ENCODE peak calls at places on chromosomes 16 and 17, in six cellular contexts. B, J, X, Q, E and H are unnamed samples. For H3K36me3, the result is how much of the 10 kb centered on the place peaks cover.

GRCh38 chr16:67163164-67163902 is 1.2 kb upstream of the HSF4 start:
- DNase-seq in E (peak), Q (peak), J (peak), B (peak), X (no peak), H (no peak)

GRCh38 chr16:79805621-79806020 is 205.1 kb upstream of the MAF start:
- DNase-seq in Q (no peak), J (no peak), X (no peak), B (peak), E (no peak), H (no peak)

GRCh38 chr17:59423137-59423703 is 91.8 kb downstream of the YPEL2 start:
- DNase-seq in J (no peak), E (peak), X (no peak), Q (no peak), B (peak), H (no peak)

GRCh38 chr17:17379197-17379991 is 76.2 kb downstream of the NT5M start:
- DNase-seq in B (peak), E (peak), X (peak), J (no peak), Q (no peak), H (no peak)

GRCh38 chr17:40218006-40218739 is 931 bp upstream of the WIPF2 start:
- DNase-seq in E (no peak), X (no peak), J (no peak), Q (no peak), B (no peak), H (no peak)

GRCh38 chr16:24580665-24581064 is 41.3 kb downstream of the RBBP6 start:
- DNase-seq in J (no peak), E (peak), B (peak), Q (no peak), X (no peak), H (no peak)

GRCh38 chr16:10039220-10040096 is 142.8 kb downstream of the GRIN2A start:
- DNase-seq in X (no peak), B (peak), E (no peak), Q (no peak), J (peak), H (no peak)

GRCh38 chr17:77264617-77265230 is 124.0 kb downstream of the SEC14L1 start:
- DNase-seq in J (no peak), B (no peak), X (no peak), Q (no peak), E (no peak), H (no peak)

GRCh38 chr17:37438141-37438540 is 31.5 kb downstream of the TADA2A start:
- DNase-seq in Q (no peak), E (no peak), B (no peak), J (no peak), X (no peak), H (no peak)

GRCh38 chr16:649646-650045 is 481 bp downstream of the WDR90 start:
- DNase-seq in E (no peak), Q (no peak), B (no peak), X (peak), J (no peak), H (no peak)

GRCh38 chr17:68623811-68624210 is 22.6 kb upstream of the FAM20A start:
- DNase-seq in J (no peak), X (no peak), B (no peak), Q (no peak), E (no peak), H (no peak)

GRCh38 chr16:22898874-22899348 is 84.9 kb downstream of the HS3ST2 start:
- DNase-seq in B (peak), Q (peak), X (peak), E (peak), J (peak), H (peak)

GRCh38 chr16:8569650-8570338 is 20.5 kb downstream of the TMEM114 start:
- DNase-seq in B (no peak), X (no peak), E (no peak), J (no peak), Q (no peak), H (no peak)

GRCh38 chr16:8572919-8573724 is 17.2 kb downstream of the TMEM114 start:
- DNase-seq in E (peak), Q (no peak), J (peak), B (peak), X (peak), H (no peak)

GRCh38 chr16:8571061-8571596 is 19.2 kb downstream of the TMEM114 start:
- DNase-seq in Q (no peak), J (no peak), B (peak), X (peak), E (peak), H (no peak)

GRCh38 chr16:8575399-8575798 is 14.9 kb downstream of the TMEM114 start:
- DNase-seq in E (no peak), B (no peak), J (no peak), Q (no peak), X (no peak), H (no peak)

DNA sequence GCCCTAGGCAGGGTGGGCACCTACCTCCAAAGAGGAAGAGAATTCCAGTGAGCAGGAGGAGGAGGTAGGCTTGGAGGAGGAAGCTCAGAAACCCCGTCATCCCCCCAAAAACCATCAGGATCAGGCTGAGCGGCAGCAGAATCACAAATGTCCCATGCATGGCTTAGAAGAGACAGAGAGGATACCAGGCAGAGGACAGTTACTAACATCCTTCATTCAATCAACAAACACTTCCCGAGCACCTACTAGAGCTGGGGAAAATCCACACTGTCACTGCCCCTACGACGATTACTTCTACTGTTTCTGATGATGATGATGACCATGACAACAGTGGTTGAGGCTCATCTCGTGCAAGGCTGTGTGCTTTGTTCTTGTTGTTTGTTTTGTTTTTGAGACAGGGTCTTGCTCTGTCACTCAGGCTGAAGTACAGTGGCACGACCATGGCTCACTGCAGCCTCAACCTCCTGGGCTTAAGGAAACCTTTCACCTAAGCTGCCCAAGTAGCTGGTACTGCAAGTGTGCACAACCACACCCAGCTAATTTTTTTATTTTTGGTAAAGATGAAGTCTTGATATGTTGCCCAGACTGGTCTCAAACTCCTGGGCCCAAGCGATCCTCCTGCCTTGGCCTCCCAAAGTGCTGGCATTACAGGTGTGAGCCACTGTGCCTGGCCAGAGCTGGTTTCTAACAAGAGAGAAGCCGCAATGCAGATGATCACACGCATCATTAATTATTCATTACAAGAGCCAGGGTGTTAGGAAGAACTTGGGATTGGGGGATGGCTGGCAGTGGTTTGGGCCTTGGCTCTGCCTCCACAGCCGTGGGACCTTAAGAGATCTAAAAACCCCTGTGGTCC is 18.0 kb downstream of the TMEM114 start:
- DNase-seq in X (no peak), Q (no peak), E (no peak), B (no peak), J (no peak), H (no peak)
- H3K36me3 ChIP-seq in X (under half), Q (under half), E (under half), B (under half), J (under half), H (under half)

GRCh38 chr16:49417354-49417753 is 43.8 kb downstream of the C16orf78 start:
- DNase-seq in B (no peak), Q (no peak), J (no peak), X (no peak), E (no peak), H (no peak)

GRCh38 chr16:49415083-49415482 is 41.5 kb downstream of the C16orf78 start:
- DNase-seq in E (no peak), X (no peak), B (no peak), J (no peak), Q (no peak), H (no peak)

GRCh38 chr16:49419016-49419415 is 45.4 kb downstream of the C16orf78 start:
- DNase-seq in B (no peak), E (no peak), X (no peak), Q (no peak), J (no peak), H (no peak)

GRCh38 chr16:49414651-49415050 is 41.0 kb downstream of the C16orf78 start:
- DNase-seq in Q (no peak), E (no peak), J (no peak), X (no peak), B (no peak), H (no peak)

DNA sequence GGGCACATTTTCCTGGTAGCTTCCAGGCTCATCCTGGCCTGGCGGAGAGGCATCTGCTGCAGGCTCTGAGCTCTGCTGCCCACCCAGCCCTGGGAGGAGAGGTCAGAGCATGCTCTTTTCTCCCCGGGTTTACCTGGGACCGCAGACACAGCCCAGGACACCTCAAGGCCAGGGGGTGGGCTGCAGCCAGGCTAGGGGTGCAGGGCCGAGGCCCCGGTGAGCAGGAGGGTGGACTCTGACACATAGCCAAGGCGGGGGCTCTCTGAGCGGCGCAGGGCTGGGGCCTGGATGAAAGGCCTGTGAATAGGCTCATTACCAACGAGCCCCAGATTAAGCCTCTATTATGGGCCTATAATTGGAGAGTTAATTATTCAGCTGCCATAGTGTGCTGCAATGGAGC is 42.7 kb downstream of the C16orf78 start:
- DNase-seq in E (no peak), J (no peak), Q (no peak), X (no peak), B (no peak), H (no peak)
- H3K4me3 ChIP-seq in E (no peak), J (no peak), Q (no peak), X (no peak), B (no peak), H (no peak)

GRCh38 chr16:84565669-84566495 is 52.0 kb downstream of the COTL1 start:
- DNase-seq in J (no peak), Q (no peak), E (no peak), B (no peak), X (no peak), H (no peak)

GRCh38 chr16:84566580-84567244 is 51.2 kb downstream of the COTL1 start:
- DNase-seq in B (no peak), X (no peak), E (no peak), Q (no peak), J (no peak), H (no peak)

GRCh38 chr16:84567446-84567962 is 50.4 kb downstream of the COTL1 start:
- DNase-seq in Q (peak), X (no peak), E (no peak), J (no peak), B (no peak), H (no peak)

GRCh38 chr16:84569382-84569987 is 48.4 kb downstream of the COTL1 start:
- DNase-seq in E (no peak), J (no peak), X (no peak), B (no peak), Q (no peak), H (no peak)

GRCh38 chr16:84568066-84568465 is 49.8 kb downstream of the COTL1 start:
- DNase-seq in E (no peak), B (no peak), X (no peak), Q (no peak), J (no peak), H (no peak)
- H3K36me3 ChIP-seq in E (half or more), B (under half), X (under half), Q (under half), J (under half), H (under half)

GRCh38 chr17:38560503-38561318 is 45.0 kb downstream of the SRCIN1 start:
- DNase-seq in J (no peak), E (peak), X (no peak), B (peak), Q (no peak), H (no peak)

GRCh38 chr17:38559025-38559879 is 46.5 kb downstream of the SRCIN1 start:
- DNase-seq in E (peak), B (peak), J (peak), Q (peak), X (peak), H (peak)

GRCh38 chr17:38561416-38562214 is 44.1 kb downstream of the SRCIN1 start:
- DNase-seq in E (no peak), J (no peak), B (no peak), Q (no peak), X (no peak), H (peak)

GRCh38 chr17:38558751-38559024 is 47.1 kb downstream of the SRCIN1 start:
- DNase-seq in B (no peak), X (no peak), Q (no peak), J (no peak), E (no peak), H (no peak)

DNA sequence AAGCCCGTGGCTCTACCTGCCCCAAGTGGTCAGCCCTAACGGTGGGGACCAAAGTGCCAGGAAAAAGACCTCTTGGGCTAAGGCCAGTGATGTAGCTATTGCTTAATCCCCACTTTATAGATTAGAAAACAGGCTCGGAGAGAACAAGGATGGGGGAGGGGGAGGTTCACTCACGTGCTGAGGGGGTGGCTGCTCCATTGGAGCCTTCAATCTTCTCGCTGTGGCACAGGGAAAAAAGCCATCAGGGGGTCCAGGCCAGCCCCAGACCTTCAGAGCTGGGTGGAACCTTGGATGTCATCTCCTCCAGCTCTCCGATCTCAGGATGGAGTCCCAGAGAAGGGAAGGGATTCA is 45.9 kb downstream of the SRCIN1 start:
- DNase-seq in X (peak), Q (no peak), B (no peak), J (no peak), E (no peak), H (no peak)
- H3K4me3 ChIP-seq in X (peak), Q (peak), B (no peak), J (peak), E (no peak), H (peak)